ENCODE peak calls at places on chromosome 22, in five cellular contexts. One of them, this sample, is unnamed.

GRCh38 chr22:35437038-35437437 is 37.1 kb downstream of the MCM5 start:
- DNase-seq in kidney: no peak
- DNase-seq in PC-9: peak
- DNase-seq in dorsolateral prefrontal cortex: no peak
- DNase-seq in lower lobe of right lung: no peak
- DNase-seq in this sample: no peak

GRCh38 chr22:42992886-42993479 is 22.0 kb downstream of the PACSIN2 start:
- DNase-seq in lower lobe of right lung: no peak
- DNase-seq in kidney: no peak
- DNase-seq in dorsolateral prefrontal cortex: no peak
- DNase-seq in PC-9: no peak
- DNase-seq in this sample: no peak

GRCh38 chr22:30425616-30426394 is at the start of gene MTFP1:
- DNase-seq in PC-9: peak
- DNase-seq in lower lobe of right lung: peak
- DNase-seq in dorsolateral prefrontal cortex: no peak
- DNase-seq in kidney: peak
- DNase-seq in this sample: no peak

GRCh38 chr22:31278643-31279326 is 13.5 kb downstream of the PIK3IP1 start:
- DNase-seq in PC-9: no peak
- DNase-seq in kidney: no peak
- DNase-seq in lower lobe of right lung: no peak
- DNase-seq in dorsolateral prefrontal cortex: no peak
- DNase-seq in this sample: peak

GRCh38 chr22:37435970-37436603 is 8.8 kb upstream of the ELFN2 start:
- DNase-seq in kidney: no peak
- DNase-seq in dorsolateral prefrontal cortex: no peak
- DNase-seq in lower lobe of right lung: no peak
- DNase-seq in PC-9: no peak
- DNase-seq in this sample: no peak

GRCh38 chr22:25628494-25628893 is 64.0 kb downstream of the GRK3 start:
- DNase-seq in kidney: no peak
- DNase-seq in PC-9: no peak
- DNase-seq in lower lobe of right lung: no peak
- DNase-seq in dorsolateral prefrontal cortex: no peak
- DNase-seq in this sample: no peak

GRCh38 chr22:23065069-23065451 is 5.3 kb upstream of the GNAZ start:
- DNase-seq in PC-9: no peak
- DNase-seq in dorsolateral prefrontal cortex: no peak
- DNase-seq in lower lobe of right lung: peak
- DNase-seq in kidney: peak
- DNase-seq in this sample: no peak

GRCh38 chr22:17084554-17085276 is at the start of gene IL17RA:
- DNase-seq in lower lobe of right lung: peak
- DNase-seq in kidney: peak
- DNase-seq in dorsolateral prefrontal cortex: peak
- DNase-seq in PC-9: peak
- DNase-seq in this sample: peak

GRCh38 chr22:45212306-45212709 is 28.4 kb downstream of the KIAA0930 start:
- DNase-seq in lower lobe of right lung: peak
- DNase-seq in dorsolateral prefrontal cortex: peak
- DNase-seq in kidney: peak
- DNase-seq in PC-9: peak
- DNase-seq in this sample: no peak

GRCh38 chr22:31230871-31231621 is 18.9 kb downstream of the LIMK2 start:
- DNase-seq in dorsolateral prefrontal cortex: no peak
- DNase-seq in lower lobe of right lung: no peak
- DNase-seq in PC-9: peak
- DNase-seq in kidney: no peak
- DNase-seq in this sample: peak

GRCh38 chr22:43633631-43634030 is 178.5 kb downstream of the EFCAB6 start:
- DNase-seq in PC-9: no peak
- DNase-seq in lower lobe of right lung: no peak
- DNase-seq in dorsolateral prefrontal cortex: no peak
- DNase-seq in kidney: no peak
- DNase-seq in this sample: no peak

GRCh38 chr22:23094260-23094659 is 23.9 kb downstream of the GNAZ start:
- DNase-seq in kidney: no peak
- DNase-seq in PC-9: no peak
- DNase-seq in dorsolateral prefrontal cortex: no peak
- DNase-seq in lower lobe of right lung: no peak
- DNase-seq in this sample: no peak

GRCh38 chr22:21567456-21568206 is at the start of gene UBE2L3:
- DNase-seq in lower lobe of right lung: peak
- DNase-seq in kidney: peak
- DNase-seq in dorsolateral prefrontal cortex: peak
- DNase-seq in PC-9: peak
- DNase-seq in this sample: peak

GRCh38 chr22:44023404-44024287 is 456 bp upstream of the PARVB start:
- DNase-seq in lower lobe of right lung: peak
- DNase-seq in dorsolateral prefrontal cortex: no peak
- DNase-seq in kidney: peak
- DNase-seq in PC-9: peak
- DNase-seq in this sample: no peak

GRCh38 chr22:20271114-20271994 is 3.2 kb upstream of the RTN4R start:
- DNase-seq in dorsolateral prefrontal cortex: no peak
- DNase-seq in lower lobe of right lung: peak
- DNase-seq in kidney: no peak
- DNase-seq in PC-9: no peak
- DNase-seq in this sample: no peak

GRCh38 chr22:46775364-46775758 is 12.9 kb downstream of the TBC1D22A start:
- DNase-seq in PC-9: no peak
- DNase-seq in kidney: no peak
- DNase-seq in lower lobe of right lung: no peak
- DNase-seq in dorsolateral prefrontal cortex: no peak
- DNase-seq in this sample: no peak
- H3K4me3 ChIP-seq in PC-9: no peak
- H3K4me3 ChIP-seq in kidney: no peak
- H3K4me3 ChIP-seq in lower lobe of right lung: no peak
- H3K4me3 ChIP-seq in dorsolateral prefrontal cortex: no peak
- H3K4me3 ChIP-seq in this sample: no peak

DNA sequence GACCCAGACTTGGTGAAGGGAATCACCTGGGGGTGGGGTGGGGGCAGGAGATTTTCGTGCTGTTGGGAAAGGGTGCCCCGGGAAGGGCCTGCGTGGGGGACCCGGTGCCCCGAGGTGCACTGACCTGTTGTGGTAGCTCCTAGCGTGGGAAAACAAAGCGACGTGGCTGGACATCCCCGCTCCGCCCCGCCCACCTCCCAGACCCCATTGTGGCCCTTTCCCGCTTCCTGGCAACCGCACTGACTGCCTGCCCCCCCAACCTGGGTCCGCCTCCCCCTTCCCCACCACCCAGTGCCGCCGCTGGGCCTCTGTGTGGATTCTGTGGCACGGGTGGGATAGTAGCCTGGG is 2.5 kb upstream of the TYMP start:
- DNase-seq in PC-9: no peak
- DNase-seq in lower lobe of right lung: peak
- DNase-seq in dorsolateral prefrontal cortex: no peak
- DNase-seq in kidney: no peak
- DNase-seq in this sample: no peak
- H3K4me3 ChIP-seq in PC-9: peak
- H3K4me3 ChIP-seq in lower lobe of right lung: peak
- H3K4me3 ChIP-seq in dorsolateral prefrontal cortex: peak
- H3K4me3 ChIP-seq in kidney: no peak
- H3K4me3 ChIP-seq in this sample: no peak

GRCh38 chr22:40533712-40534378 is 102.7 kb downstream of the MRTFA start:
- DNase-seq in lower lobe of right lung: no peak
- DNase-seq in kidney: no peak
- DNase-seq in dorsolateral prefrontal cortex: no peak
- DNase-seq in PC-9: no peak
- DNase-seq in this sample: peak

GRCh38 chr22:40525250-40525884 is 111.2 kb downstream of the MRTFA start:
- DNase-seq in PC-9: peak
- DNase-seq in dorsolateral prefrontal cortex: no peak
- DNase-seq in kidney: no peak
- DNase-seq in lower lobe of right lung: peak
- DNase-seq in this sample: peak

GRCh38 chr22:40526960-40527359 is 109.6 kb downstream of the MRTFA start:
- DNase-seq in lower lobe of right lung: no peak
- DNase-seq in dorsolateral prefrontal cortex: no peak
- DNase-seq in PC-9: no peak
- DNase-seq in kidney: no peak
- DNase-seq in this sample: no peak

GRCh38 chr22:40531951-40532900 is 104.3 kb downstream of the MRTFA start:
- DNase-seq in dorsolateral prefrontal cortex: no peak
- DNase-seq in PC-9: no peak
- DNase-seq in kidney: no peak
- DNase-seq in lower lobe of right lung: no peak
- DNase-seq in this sample: no peak

GRCh38 chr22:40529817-40530216 is 106.7 kb downstream of the MRTFA start:
- DNase-seq in kidney: no peak
- DNase-seq in lower lobe of right lung: no peak
- DNase-seq in PC-9: no peak
- DNase-seq in dorsolateral prefrontal cortex: no peak
- DNase-seq in this sample: no peak
- H3K4me3 ChIP-seq in kidney: no peak
- H3K4me3 ChIP-seq in lower lobe of right lung: no peak
- H3K4me3 ChIP-seq in PC-9: no peak
- H3K4me3 ChIP-seq in dorsolateral prefrontal cortex: no peak
- H3K4me3 ChIP-seq in this sample: no peak

GRCh38 chr22:46902998-46903916 is 140.8 kb downstream of the TBC1D22A start:
- DNase-seq in kidney: peak
- DNase-seq in dorsolateral prefrontal cortex: no peak
- DNase-seq in PC-9: no peak
- DNase-seq in lower lobe of right lung: no peak
- DNase-seq in this sample: no peak
- H3K4me3 ChIP-seq in kidney: no peak
- H3K4me3 ChIP-seq in dorsolateral prefrontal cortex: no peak
- H3K4me3 ChIP-seq in PC-9: no peak
- H3K4me3 ChIP-seq in lower lobe of right lung: no peak
- H3K4me3 ChIP-seq in this sample: no peak

GRCh38 chr22:46539169-46539568 is 1.7 kb upstream of the CELSR1 start:
- DNase-seq in dorsolateral prefrontal cortex: no peak
- DNase-seq in PC-9: peak
- DNase-seq in lower lobe of right lung: no peak
- DNase-seq in kidney: no peak
- DNase-seq in this sample: no peak
- H3K4me3 ChIP-seq in dorsolateral prefrontal cortex: no peak
- H3K4me3 ChIP-seq in PC-9: peak
- H3K4me3 ChIP-seq in lower lobe of right lung: peak
- H3K4me3 ChIP-seq in kidney: peak
- H3K4me3 ChIP-seq in this sample: no peak

DNA sequence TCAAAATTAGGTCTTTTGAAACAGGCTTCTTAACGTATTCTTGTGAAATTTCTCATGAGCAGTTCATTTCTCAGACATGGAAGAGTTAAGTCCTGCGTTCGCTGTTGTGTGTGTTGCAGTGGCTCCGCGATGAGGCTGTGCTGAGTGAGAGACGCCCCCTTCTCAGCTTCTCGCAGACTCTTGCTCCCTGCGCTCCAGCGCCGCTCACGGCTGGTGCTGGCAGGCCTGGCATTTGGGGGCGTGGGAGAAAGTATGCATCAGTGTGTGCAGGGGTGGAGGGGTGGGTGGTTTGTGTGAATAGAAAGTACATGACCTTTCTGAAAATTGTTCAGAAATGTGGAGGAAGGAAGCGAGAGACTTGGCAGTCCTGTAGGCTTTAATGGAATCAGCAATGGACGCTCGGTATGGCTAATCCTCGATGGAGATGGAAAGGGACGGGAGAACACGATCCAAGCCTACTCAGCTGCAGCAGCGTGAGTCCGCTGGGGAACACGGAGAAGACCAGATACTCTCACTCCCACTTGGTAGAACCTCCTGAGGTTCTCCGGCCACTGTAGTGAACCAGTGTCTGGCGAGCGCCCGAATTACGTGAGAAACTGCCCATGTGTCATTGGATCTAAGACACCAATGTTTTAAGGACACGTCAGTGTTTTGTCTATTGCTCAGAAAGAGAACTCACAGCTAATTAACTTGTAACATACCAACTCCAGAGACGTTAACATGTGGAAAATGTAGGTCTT is 5.9 kb downstream of the TAB1 start:
- DNase-seq in dorsolateral prefrontal cortex: peak
- DNase-seq in kidney: peak
- DNase-seq in lower lobe of right lung: no peak
- DNase-seq in PC-9: no peak
- DNase-seq in this sample: no peak
- H3K4me3 ChIP-seq in dorsolateral prefrontal cortex: peak
- H3K4me3 ChIP-seq in kidney: no peak
- H3K4me3 ChIP-seq in lower lobe of right lung: no peak
- H3K4me3 ChIP-seq in PC-9: no peak
- H3K4me3 ChIP-seq in this sample: no peak

This sample was measured in Jurkat, Clone E6-1.